ENCODE peak calls at places on chromosomes 12 and 14, in ten cellular contexts. A is neuronal stem cell; L is mammary epithelial cell; R is K562; U is osteoblast; B is A549; M is CD4-positive, alpha-beta T cell; X is lung; S is tibial artery; J is GM23338. G is an unnamed sample.

GRCh38 chr14:51165415-51165814 is 70.5 kb upstream of the TRIM9 start:
- DNase-seq in A (no peak), X (no peak), L (peak; percentile 32), J (no peak), S (no peak), M (no peak), B (no peak), R (no peak), U (no peak), G (no peak)

GRCh38 chr14:62304172-62304571 is 542.0 kb downstream of the SNAPC1 start:
- DNase-seq in S (no peak), X (no peak), R (no peak), B (no peak), M (no peak), J (no peak), A (no peak), L (no peak), U (no peak), G (no peak)

GRCh38 chr12:113697646-113698504 is 226.2 kb upstream of the LHX5 start:
- DNase-seq in M (no peak), J (peak; percentile 41), L (no peak), A (no peak), R (no peak), X (no peak), S (no peak), B (no peak), U (no peak), G (no peak)

GRCh38 chr14:51691176-51691575 is 39.5 kb downstream of the FRMD6 start:
- DNase-seq in S (no peak), L (peak; percentile 39), R (no peak), M (no peak), A (no peak), U (peak; percentile 42), X (no peak), B (no peak), J (no peak), G (no peak)

GRCh38 chr12:113249546-113249945 is 28.3 kb downstream of the TPCN1 start:
- DNase-seq in S (no peak), A (no peak), X (no peak), M (no peak), R (no peak), U (peak; percentile 80), L (no peak), J (no peak), B (no peak), G (no peak)

GRCh38 chr12:102437511-102437910 is 42.9 kb downstream of the IGF1 start:
- DNase-seq in B (no peak), L (no peak), U (no peak), X (no peak), R (no peak), J (no peak), M (no peak), A (no peak), S (no peak), G (no peak)

GRCh38 chr12:68175566-68176033 is 16.1 kb upstream of the IFNG start:
- DNase-seq in B (no peak), J (no peak), U (no peak), R (no peak), S (no peak), A (no peak), M (peak; percentile 52), L (peak; percentile 25), X (no peak), G (no peak)

GRCh38 chr14:50095895-50096294 is 20.5 kb downstream of the VCPKMT start:
- DNase-seq in U (no peak), J (no peak), X (no peak), L (no peak), M (no peak), R (no peak), S (no peak), A (no peak), B (no peak), G (no peak)

GRCh38 chr12:15801770-15802393 is 12.7 kb upstream of the EPS8 start:
- DNase-seq in R (no peak), A (no peak), S (no peak), M (no peak), X (no peak), J (no peak), U (no peak), L (peak; percentile 89), B (peak; percentile 26), G (peak; percentile 84)

GRCh38 chr14:66724996-66725395 is 217.0 kb downstream of the GPHN start:
- DNase-seq in X (no peak), U (no peak), S (no peak), M (no peak), L (no peak), B (no peak), A (no peak), J (no peak), R (no peak), G (no peak)
- H3K27ac ChIP-seq in X (no peak overlapping the region), U (no peak overlapping the region), S (no peak overlapping the region), M (no peak overlapping the region), L (no peak overlapping the region), B (no peak overlapping the region), A (no peak overlapping the region), J (no peak overlapping the region), R (no peak overlapping the region), G (no peak overlapping the region)

DNA sequence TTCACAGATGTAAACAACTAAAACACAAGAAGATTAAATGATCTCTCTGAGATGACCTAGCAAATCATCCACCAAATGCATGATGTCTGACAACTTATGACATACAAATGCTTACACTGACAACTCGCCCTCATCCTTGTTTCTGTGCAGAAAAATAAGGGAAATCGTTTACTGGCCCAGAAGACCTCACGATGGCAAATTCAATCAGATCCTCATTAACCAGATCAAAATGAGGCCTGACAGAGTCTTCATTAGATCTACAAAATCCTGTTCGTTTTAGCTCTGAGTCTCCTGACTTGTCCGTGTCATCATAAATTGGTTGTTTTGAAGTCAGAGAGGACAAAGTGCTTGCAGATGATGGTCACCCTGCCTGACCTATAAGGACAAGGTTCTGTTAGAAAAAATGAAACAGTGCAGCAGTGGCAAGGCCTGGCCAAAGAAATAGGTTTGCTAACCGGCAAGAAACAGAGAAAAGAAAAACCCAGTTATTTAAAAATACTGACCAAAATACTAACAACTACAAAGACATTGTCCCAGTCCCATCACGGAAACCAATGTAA is 109.5 kb downstream of the BTG1 start:
- DNase-seq in X (no peak), R (no peak), J (no peak), S (no peak), U (no peak), M (no peak), L (no peak), B (no peak), A (no peak), G (no peak)
- H3K27ac ChIP-seq in X (no peak overlapping the region), R (no peak overlapping the region), J (no peak overlapping the region), S (no peak overlapping the region), U (no peak overlapping the region), M (peak overlapping the region; percentile 66), L (no peak overlapping the region), B (peak overlapping the region; percentile 71), A (no peak overlapping the region), G (no peak overlapping the region)

GRCh38 chr12:65655074-65655493 is 169.2 kb upstream of the HMGA2 start:
- DNase-seq in J (no peak), A (no peak), R (peak; percentile 58), B (no peak), X (no peak), U (no peak), L (no peak), S (no peak), M (no peak), G (no peak)
- H3K27ac ChIP-seq in J (no peak overlapping the region), A (no peak overlapping the region), R (peak overlapping the region; percentile 70), B (peak overlapping the region; percentile 72), X (no peak overlapping the region), U (peak overlapping the region; percentile 97), L (peak overlapping the region; percentile 97), S (no peak overlapping the region), M (no peak overlapping the region), G (peak overlapping the region; percentile 99)

DNA sequence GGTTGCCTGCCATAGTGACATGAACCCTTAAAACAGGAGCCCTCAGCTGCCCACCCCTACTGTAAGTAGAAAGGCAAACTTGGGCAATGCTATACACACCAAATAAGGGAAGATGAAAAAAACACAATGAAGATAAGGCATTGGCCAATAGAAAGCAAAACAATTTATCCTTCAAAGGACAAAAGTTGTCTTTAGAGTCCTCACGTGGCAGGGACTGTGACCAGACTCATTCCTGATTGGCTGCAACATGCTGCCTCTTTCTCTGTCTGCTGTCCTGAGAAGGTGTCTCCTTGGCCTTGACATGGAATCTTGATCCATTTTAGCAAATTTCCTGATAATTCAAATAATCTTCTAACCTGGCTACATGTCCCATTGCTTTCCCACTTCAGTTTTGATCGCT is 131.9 kb downstream of the GPR135 start:
- DNase-seq in S (no peak), J (no peak), L (no peak), A (no peak), U (no peak), B (no peak), R (no peak), X (no peak), M (no peak), G (no peak)
- H3K27ac ChIP-seq in S (peak overlapping the region; percentile 78), J (no peak overlapping the region), L (peak overlapping the region; percentile 57), A (no peak overlapping the region), U (peak overlapping the region; percentile 93), B (no peak overlapping the region), R (no peak overlapping the region), X (peak overlapping the region; percentile 84), M (no peak overlapping the region), G (no peak overlapping the region)

DNA sequence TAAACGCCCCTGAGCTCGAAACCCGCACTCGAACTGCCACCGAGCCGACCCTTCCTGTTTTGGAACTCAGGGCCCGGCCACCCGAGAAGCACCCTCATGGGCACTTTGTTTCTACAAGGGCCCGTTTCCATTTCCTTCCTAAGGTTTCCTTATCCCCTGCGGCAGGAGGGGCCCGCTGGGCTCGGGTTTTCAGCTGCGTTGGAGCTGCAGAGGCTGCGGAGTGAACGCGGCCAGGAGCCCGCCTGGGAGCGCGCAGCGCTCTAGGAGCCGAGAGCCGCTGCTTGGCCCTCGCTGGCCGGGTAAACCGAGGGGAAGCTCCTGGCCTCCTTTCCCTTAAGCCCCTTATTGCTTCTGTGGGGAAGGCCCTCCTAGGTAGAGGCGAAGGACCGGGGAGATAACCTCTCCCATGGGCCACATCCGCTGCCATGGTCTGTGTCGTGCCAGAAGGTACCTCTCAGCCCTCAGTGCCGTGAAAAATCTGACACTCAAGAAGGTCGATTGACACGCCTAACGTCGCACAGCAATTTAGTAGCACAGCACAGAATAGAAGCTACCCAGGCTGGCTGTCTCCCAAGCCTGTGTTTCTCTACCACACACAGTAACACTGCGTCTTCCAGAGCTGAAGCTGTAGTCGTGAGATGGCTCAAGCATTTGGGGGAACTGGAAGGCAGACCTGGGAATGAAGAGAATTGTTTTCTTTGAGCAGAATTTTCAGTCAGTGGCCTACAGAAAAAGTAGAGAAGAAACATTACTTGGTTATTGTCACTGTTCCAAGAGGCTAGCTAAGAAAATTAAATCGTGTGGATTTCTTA is 12.9 kb upstream of the CALM1 start:
- DNase-seq in J (peak; percentile 66), B (no peak), R (peak; percentile 25), A (peak; percentile 58), X (peak; percentile 55), M (peak; percentile 71), L (no peak), S (peak; percentile 81), U (no peak), G (no peak)
- H3K27ac ChIP-seq in J (peak overlapping the region; percentile 96), B (peak overlapping the region; percentile 81), R (peak overlapping the region; percentile 96), A (peak overlapping the region; percentile 79), X (peak overlapping the region; percentile 99), M (peak overlapping the region; percentile 95), L (peak overlapping the region; percentile 84), S (peak overlapping the region; percentile 99), U (peak overlapping the region; percentile 100), G (peak overlapping the region; percentile 91)

G was measured in epithelial cell of prostate.